ENCODE peak calls at places on chromosomes 6 and 20, in six cellular contexts. One of them, this sample, is unnamed.

GRCh38 chr6:24520929-24521546 is 26.3 kb downstream of the ALDH5A1 start:
- DNase-seq in immature natural killer cell: peak
- DNase-seq in hippocampal formation: no peak
- DNase-seq in LoVo: peak
- DNase-seq in astrocyte of the spinal cord: peak
- DNase-seq in activated T-cell treated with anti-CD3 and anti-CD28 coated beads, Interleukin-2, amount 50 U/mL, for 24 hours: peak
- DNase-seq in this sample: peak

GRCh38 chr20:48605364-48606116 is 222.3 kb downstream of the PREX1 start:
- DNase-seq in hippocampal formation: no peak
- DNase-seq in LoVo: no peak
- DNase-seq in immature natural killer cell: no peak
- DNase-seq in astrocyte of the spinal cord: no peak
- DNase-seq in activated T-cell treated with anti-CD3 and anti-CD28 coated beads, Interleukin-2, amount 50 U/mL, for 24 hours: no peak
- DNase-seq in this sample: no peak

GRCh38 chr6:19368511-19368910 is 468.7 kb upstream of the ID4 start:
- DNase-seq in activated T-cell treated with anti-CD3 and anti-CD28 coated beads, Interleukin-2, amount 50 U/mL, for 24 hours: no peak
- DNase-seq in astrocyte of the spinal cord: peak
- DNase-seq in immature natural killer cell: no peak
- DNase-seq in hippocampal formation: no peak
- DNase-seq in LoVo: no peak
- DNase-seq in this sample: peak

GRCh38 chr20:48165401-48165685 is 380.1 kb upstream of the SULF2 start:
- DNase-seq in hippocampal formation: no peak
- DNase-seq in immature natural killer cell: no peak
- DNase-seq in LoVo: no peak
- DNase-seq in astrocyte of the spinal cord: no peak
- DNase-seq in activated T-cell treated with anti-CD3 and anti-CD28 coated beads, Interleukin-2, amount 50 U/mL, for 24 hours: no peak
- DNase-seq in this sample: no peak

GRCh38 chr20:47067776-47068175 is 173.1 kb downstream of the EYA2 start:
- DNase-seq in immature natural killer cell: no peak
- DNase-seq in hippocampal formation: no peak
- DNase-seq in LoVo: no peak
- DNase-seq in astrocyte of the spinal cord: no peak
- DNase-seq in activated T-cell treated with anti-CD3 and anti-CD28 coated beads, Interleukin-2, amount 50 U/mL, for 24 hours: no peak
- DNase-seq in this sample: peak

GRCh38 chr20:60295214-60295613 is 337.0 kb downstream of the CDH26 start:
- DNase-seq in astrocyte of the spinal cord: no peak
- DNase-seq in immature natural killer cell: no peak
- DNase-seq in hippocampal formation: no peak
- DNase-seq in LoVo: no peak
- DNase-seq in activated T-cell treated with anti-CD3 and anti-CD28 coated beads, Interleukin-2, amount 50 U/mL, for 24 hours: no peak
- DNase-seq in this sample: no peak

GRCh38 chr20:35077341-35077740 is 15.3 kb downstream of the TRPC4AP start:
- DNase-seq in activated T-cell treated with anti-CD3 and anti-CD28 coated beads, Interleukin-2, amount 50 U/mL, for 24 hours: no peak
- DNase-seq in hippocampal formation: no peak
- DNase-seq in astrocyte of the spinal cord: no peak
- DNase-seq in LoVo: no peak
- DNase-seq in immature natural killer cell: no peak
- DNase-seq in this sample: no peak

GRCh38 chr20:3011752-3012151 is 31.7 kb upstream of the GNRH2 start:
- DNase-seq in LoVo: no peak
- DNase-seq in astrocyte of the spinal cord: no peak
- DNase-seq in hippocampal formation: no peak
- DNase-seq in activated T-cell treated with anti-CD3 and anti-CD28 coated beads, Interleukin-2, amount 50 U/mL, for 24 hours: peak
- DNase-seq in immature natural killer cell: no peak
- DNase-seq in this sample: no peak

GRCh38 chr6:10962673-10963072 is 75.8 kb downstream of the SYCP2L start:
- DNase-seq in immature natural killer cell: no peak
- DNase-seq in astrocyte of the spinal cord: peak
- DNase-seq in LoVo: no peak
- DNase-seq in activated T-cell treated with anti-CD3 and anti-CD28 coated beads, Interleukin-2, amount 50 U/mL, for 24 hours: no peak
- DNase-seq in hippocampal formation: no peak
- DNase-seq in this sample: peak

GRCh38 chr6:134034478-134034877 is 17.9 kb downstream of the SLC2A12 start:
- DNase-seq in astrocyte of the spinal cord: no peak
- DNase-seq in activated T-cell treated with anti-CD3 and anti-CD28 coated beads, Interleukin-2, amount 50 U/mL, for 24 hours: no peak
- DNase-seq in LoVo: no peak
- DNase-seq in immature natural killer cell: no peak
- DNase-seq in hippocampal formation: no peak
- DNase-seq in this sample: no peak

This sample was measured in fibroblast of lung.